ENCODE peak calls at places on chromosomes 7 and 10, in eight cellular contexts. M is posterior cingulate gyrus; P is GM04503; E is 8988T; C is D341Med; W is right atrium auricular region; Q is activated CD8-positive, alpha-beta memory T cell treated with anti-CD3 and anti-CD28 coated beads for 4 hours; B is NCI-H1105. D is an unnamed sample.

GRCh38 chr10:46542567-46543323 is 13.7 kb downstream of the GPRIN2 start:
- DNase-seq in M (no peak), P (no peak), E (no peak), C (no peak), W (no peak), Q (no peak), B (no peak), D (peak; percentile 5)

GRCh38 chr10:15168296-15168780 is at the start of gene NMT2:
- DNase-seq in M (peak; percentile 95), P (no peak), E (peak; percentile 89), C (peak; percentile 79), W (peak; percentile 78), Q (no peak), B (peak; percentile 76), D (no peak)

GRCh38 chr7:141654551-141654950 is 47.4 kb downstream of the DENND11 start:
- DNase-seq in M (no peak), P (peak; percentile 13), E (no peak), C (peak; percentile 79), W (no peak), Q (peak; percentile 14), B (peak; percentile 81), D (no peak)

GRCh38 chr7:101862280-101863220 is 45.1 kb downstream of the CUX1 start:
- DNase-seq in M (no peak), P (no peak), E (no peak), C (no peak), W (no peak), Q (no peak), B (no peak), D (peak; percentile 75)

GRCh38 chr10:122537545-122537944 is 23.0 kb upstream of the DMBT1 start:
- DNase-seq in M (no peak), P (no peak), E (no peak), C (no peak), W (no peak), Q (no peak), B (no peak), D (no peak)

GRCh38 chr7:41085244-41085643 is 617.6 kb downstream of the INHBA start:
- DNase-seq in M (no peak), P (no peak), E (no peak), C (no peak), W (no peak), Q (no peak), B (no peak), D (no peak)

GRCh38 chr10:108461976-108462375 is 1297.5 kb upstream of the SORCS1 start:
- DNase-seq in M (no peak), P (no peak), E (no peak), C (no peak), W (no peak), Q (no peak), B (no peak), D (no peak)

GRCh38 chr7:133155642-133156041 is 73.8 kb upstream of the CHCHD3 start:
- DNase-seq in M (no peak), P (no peak), E (no peak), C (no peak), W (no peak), Q (no peak), B (no peak), D (no peak)

GRCh38 chr7:132298782-132299181 is 277.5 kb downstream of the PLXNA4 start:
- DNase-seq in M (no peak), P (peak; percentile 11), E (no peak), C (no peak), W (no peak), Q (no peak), B (no peak), D (no peak)

GRCh38 chr10:111677747-111678146 is 505.8 kb downstream of the GPAM start:
- DNase-seq in M (no peak), P (peak; percentile 22), E (no peak), C (no peak), W (no peak), Q (no peak), B (no peak), D (no peak)

GRCh38 chr10:46539596-46540411 is 16.7 kb downstream of the GPRIN2 start:
- DNase-seq in M (peak; percentile 20), P (no peak), E (no peak), C (no peak), W (no peak), Q (no peak), B (no peak), D (no peak)

GRCh38 chr10:117322258-117322657 is 53.0 kb downstream of the PDZD8 start:
- DNase-seq in M (no peak), P (no peak), E (no peak), C (no peak), W (no peak), Q (no peak), B (no peak), D (no peak)

GRCh38 chr10:125641398-125641797 is 41.6 kb downstream of the TEX36 start:
- DNase-seq in M (no peak), P (no peak), E (no peak), C (no peak), W (no peak), Q (no peak), B (no peak), D (no peak)

GRCh38 chr10:45470098-45471012 is 96.3 kb downstream of the ALOX5 start:
- DNase-seq in M (no peak), P (no peak), E (no peak), C (no peak), W (no peak), Q (no peak), B (no peak), D (no peak)